ENCODE peak calls at places on chromosomes 2 and 18, in nine cellular contexts. One of them, this sample, is unnamed.
A peak's percentile ranks its signal among the peaks of the same experiment; 100 is the strongest.

GRCh38 chr2:108194409-108195132 is 45.2 kb upstream of the SULT1C3 start:
- DNase-seq in HepG2: no peak
- DNase-seq in A549: peak; percentile 29
- DNase-seq in breast epithelium: no peak
- DNase-seq in CD4-positive, alpha-beta T cell: no peak
- DNase-seq in stomach: no peak
- DNase-seq in hepatocyte: no peak
- DNase-seq in foreskin fibroblast: peak; percentile 12
- DNase-seq in AG09319: no peak
- DNase-seq in this sample: no peak

GRCh38 chr2:41283079-41283765 is 764.6 kb upstream of the PKDCC start:
- DNase-seq in HepG2: no peak
- DNase-seq in A549: no peak
- DNase-seq in breast epithelium: no peak
- DNase-seq in CD4-positive, alpha-beta T cell: no peak
- DNase-seq in stomach: no peak
- DNase-seq in hepatocyte: no peak
- DNase-seq in foreskin fibroblast: peak; percentile 1
- DNase-seq in AG09319: no peak
- DNase-seq in this sample: no peak

GRCh38 chr18:73824684-73825083 is 322.9 kb downstream of the FBXO15 start:
- DNase-seq in HepG2: no peak
- DNase-seq in A549: no peak
- DNase-seq in breast epithelium: no peak
- DNase-seq in CD4-positive, alpha-beta T cell: no peak
- DNase-seq in stomach: no peak
- DNase-seq in hepatocyte: no peak
- DNase-seq in foreskin fibroblast: peak; percentile 52
- DNase-seq in AG09319: peak; percentile 65
- DNase-seq in this sample: no peak

GRCh38 chr2:144550084-144550483 is 30.2 kb upstream of the ZEB2 start:
- DNase-seq in HepG2: no peak
- DNase-seq in A549: no peak
- DNase-seq in breast epithelium: no peak
- DNase-seq in CD4-positive, alpha-beta T cell: no peak
- DNase-seq in stomach: no peak
- DNase-seq in hepatocyte: no peak
- DNase-seq in foreskin fibroblast: no peak
- DNase-seq in AG09319: no peak
- DNase-seq in this sample: no peak

GRCh38 chr2:128809880-128810279 is 491.2 kb upstream of the HS6ST1 start:
- DNase-seq in HepG2: no peak
- DNase-seq in A549: no peak
- DNase-seq in breast epithelium: no peak
- DNase-seq in CD4-positive, alpha-beta T cell: no peak
- DNase-seq in stomach: no peak
- DNase-seq in hepatocyte: no peak
- DNase-seq in foreskin fibroblast: no peak
- DNase-seq in AG09319: no peak
- DNase-seq in this sample: no peak

GRCh38 chr2:144403940-144404339 is 116.0 kb downstream of the ZEB2 start:
- DNase-seq in HepG2: peak; percentile 7
- DNase-seq in A549: no peak
- DNase-seq in breast epithelium: no peak
- DNase-seq in CD4-positive, alpha-beta T cell: no peak
- DNase-seq in stomach: no peak
- DNase-seq in hepatocyte: no peak
- DNase-seq in foreskin fibroblast: peak; percentile 29
- DNase-seq in AG09319: no peak
- DNase-seq in this sample: no peak

GRCh38 chr2:241199897-241200821 is 11.7 kb downstream of the ANO7 start:
- DNase-seq in HepG2: no peak
- DNase-seq in A549: no peak
- DNase-seq in breast epithelium: no peak
- DNase-seq in CD4-positive, alpha-beta T cell: no peak
- DNase-seq in stomach: no peak
- DNase-seq in hepatocyte: no peak
- DNase-seq in foreskin fibroblast: no peak
- DNase-seq in AG09319: no peak
- DNase-seq in this sample: no peak

GRCh38 chr2:39525636-39526412 is 88.7 kb upstream of the MAP4K3 start:
- DNase-seq in HepG2: peak; percentile 79
- DNase-seq in A549: peak; percentile 20
- DNase-seq in breast epithelium: no peak
- DNase-seq in CD4-positive, alpha-beta T cell: no peak
- DNase-seq in stomach: peak; percentile 39
- DNase-seq in hepatocyte: no peak
- DNase-seq in foreskin fibroblast: no peak
- DNase-seq in AG09319: no peak
- DNase-seq in this sample: no peak

GRCh38 chr2:173427887-173428683 is 73.4 kb downstream of the CDCA7 start:
- DNase-seq in HepG2: peak; percentile 21
- DNase-seq in A549: no peak
- DNase-seq in breast epithelium: peak; percentile 90
- DNase-seq in CD4-positive, alpha-beta T cell: no peak
- DNase-seq in stomach: peak; percentile 70
- DNase-seq in hepatocyte: peak; percentile 25
- DNase-seq in foreskin fibroblast: peak; percentile 62
- DNase-seq in AG09319: no peak
- DNase-seq in this sample: no peak

GRCh38 chr2:128322651-128323491 is 4.2 kb upstream of the HS6ST1 start:
- DNase-seq in HepG2: no peak
- DNase-seq in A549: no peak
- DNase-seq in breast epithelium: peak; percentile 35
- DNase-seq in CD4-positive, alpha-beta T cell: peak; percentile 5
- DNase-seq in stomach: peak; percentile 24
- DNase-seq in hepatocyte: peak; percentile 15
- DNase-seq in foreskin fibroblast: no peak
- DNase-seq in AG09319: no peak
- DNase-seq in this sample: no peak

GRCh38 chr2:234203135-234203984 is 152.9 kb downstream of the SPP2 start:
- DNase-seq in HepG2: peak; percentile 70
- DNase-seq in A549: peak; percentile 94
- DNase-seq in breast epithelium: no peak
- DNase-seq in CD4-positive, alpha-beta T cell: no peak
- DNase-seq in stomach: no peak
- DNase-seq in hepatocyte: peak; percentile 75
- DNase-seq in foreskin fibroblast: peak; percentile 94
- DNase-seq in AG09319: peak; percentile 42
- DNase-seq in this sample: no peak

GRCh38 chr18:61400714-61401113 is 67.5 kb downstream of the CDH20 start:
- DNase-seq in HepG2: no peak
- DNase-seq in A549: no peak
- DNase-seq in breast epithelium: no peak
- DNase-seq in CD4-positive, alpha-beta T cell: no peak
- DNase-seq in stomach: no peak
- DNase-seq in hepatocyte: no peak
- DNase-seq in foreskin fibroblast: peak; percentile 86
- DNase-seq in AG09319: no peak
- DNase-seq in this sample: no peak

GRCh38 chr2:152415231-152415642 is 80.3 kb downstream of the FMNL2 start:
- DNase-seq in HepG2: peak; percentile 79
- DNase-seq in A549: no peak
- DNase-seq in breast epithelium: no peak
- DNase-seq in CD4-positive, alpha-beta T cell: no peak
- DNase-seq in stomach: no peak
- DNase-seq in hepatocyte: peak; percentile 34
- DNase-seq in foreskin fibroblast: no peak
- DNase-seq in AG09319: no peak
- DNase-seq in this sample: no peak

GRCh38 chr2:73947412-73948018 is 20.8 kb downstream of the DGUOK start:
- DNase-seq in HepG2: no peak
- DNase-seq in A549: no peak
- DNase-seq in breast epithelium: no peak
- DNase-seq in CD4-positive, alpha-beta T cell: no peak
- DNase-seq in stomach: no peak
- DNase-seq in hepatocyte: no peak
- DNase-seq in foreskin fibroblast: no peak
- DNase-seq in AG09319: no peak
- DNase-seq in this sample: no peak

GRCh38 chr2:52881606-52882005 is 886.0 kb upstream of the CHAC2 start:
- DNase-seq in HepG2: no peak
- DNase-seq in A549: peak; percentile 75
- DNase-seq in breast epithelium: no peak
- DNase-seq in CD4-positive, alpha-beta T cell: no peak
- DNase-seq in stomach: no peak
- DNase-seq in hepatocyte: peak; percentile 45
- DNase-seq in foreskin fibroblast: peak; percentile 2
- DNase-seq in AG09319: no peak
- DNase-seq in this sample: no peak

DNA sequence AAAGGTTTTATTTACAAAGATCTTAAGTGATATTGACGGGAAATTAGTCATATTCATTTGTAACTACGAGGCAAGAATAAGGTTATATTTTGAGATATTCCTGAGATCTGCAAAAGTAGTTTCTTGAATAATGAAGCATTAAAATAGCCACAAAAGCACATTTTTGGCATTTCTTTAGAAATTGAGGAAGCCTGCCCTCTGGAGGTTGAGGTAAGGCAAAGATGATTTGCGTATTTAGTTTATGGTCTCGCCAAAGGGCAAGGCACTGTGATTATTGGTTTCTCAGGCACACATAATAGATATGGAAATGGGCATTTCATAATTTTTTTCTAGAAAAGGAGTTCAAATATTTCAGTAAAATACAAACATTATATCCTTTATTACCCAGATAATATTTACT is 143.7 kb upstream of the RPRM start:
- DNase-seq in HepG2: peak; percentile 3
- DNase-seq in A549: peak; percentile 17
- DNase-seq in breast epithelium: no peak
- DNase-seq in CD4-positive, alpha-beta T cell: no peak
- DNase-seq in stomach: no peak
- DNase-seq in hepatocyte: peak; percentile 17
- DNase-seq in foreskin fibroblast: no peak
- DNase-seq in AG09319: no peak
- DNase-seq in this sample: no peak
- TF ChIP-seq CTCF in HepG2: peak; percentile 53
- TF ChIP-seq CTCF in A549: peak; percentile 14
- TF ChIP-seq CTCF in breast epithelium: no peak
- TF ChIP-seq CTCF in CD4-positive, alpha-beta T cell: no peak
- TF ChIP-seq CTCF in stomach: no peak
- TF ChIP-seq CTCF in hepatocyte: peak; percentile 52
- TF ChIP-seq CTCF in foreskin fibroblast: no peak
- TF ChIP-seq CTCF in AG09319: no peak
- TF ChIP-seq CTCF in this sample: no peak

GRCh38 chr18:77111449-77112160 is 21.0 kb downstream of the MBP start:
- DNase-seq in HepG2: no peak
- DNase-seq in A549: no peak
- DNase-seq in breast epithelium: no peak
- DNase-seq in CD4-positive, alpha-beta T cell: no peak
- DNase-seq in stomach: no peak
- DNase-seq in hepatocyte: no peak
- DNase-seq in foreskin fibroblast: no peak
- DNase-seq in AG09319: no peak
- DNase-seq in this sample: no peak

GRCh38 chr18:77108821-77109692 is 23.5 kb downstream of the MBP start:
- DNase-seq in HepG2: no peak
- DNase-seq in A549: no peak
- DNase-seq in breast epithelium: no peak
- DNase-seq in CD4-positive, alpha-beta T cell: no peak
- DNase-seq in stomach: no peak
- DNase-seq in hepatocyte: no peak
- DNase-seq in foreskin fibroblast: no peak
- DNase-seq in AG09319: no peak
- DNase-seq in this sample: no peak

GRCh38 chr18:77110936-77111335 is 21.6 kb downstream of the MBP start:
- DNase-seq in HepG2: no peak
- DNase-seq in A549: no peak
- DNase-seq in breast epithelium: no peak
- DNase-seq in CD4-positive, alpha-beta T cell: no peak
- DNase-seq in stomach: no peak
- DNase-seq in hepatocyte: no peak
- DNase-seq in foreskin fibroblast: no peak
- DNase-seq in AG09319: no peak
- DNase-seq in this sample: no peak

GRCh38 chr18:77112161-77112801 is 20.3 kb downstream of the MBP start:
- DNase-seq in HepG2: no peak
- DNase-seq in A549: no peak
- DNase-seq in breast epithelium: no peak
- DNase-seq in CD4-positive, alpha-beta T cell: no peak
- DNase-seq in stomach: no peak
- DNase-seq in hepatocyte: no peak
- DNase-seq in foreskin fibroblast: no peak
- DNase-seq in AG09319: no peak
- DNase-seq in this sample: no peak

DNA sequence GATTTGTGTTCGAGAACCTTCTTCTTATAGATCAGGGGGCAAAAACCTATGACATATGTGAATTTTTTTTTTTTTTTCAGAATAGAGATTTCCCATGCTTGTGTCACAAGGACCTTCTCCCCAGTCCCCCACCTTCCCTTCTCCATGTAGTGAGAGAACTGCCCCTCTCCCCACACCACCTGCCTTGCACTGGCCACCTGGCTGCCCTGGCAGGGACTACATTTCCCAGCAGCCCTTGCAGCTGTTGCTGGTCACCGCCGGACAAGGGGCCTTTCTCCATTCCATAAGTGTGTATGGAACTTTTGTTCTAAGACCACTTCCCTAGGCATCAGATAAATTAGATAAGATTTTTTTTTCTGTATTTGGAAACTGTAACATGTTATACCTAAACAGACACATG is 22.2 kb downstream of the MBP start:
- DNase-seq in HepG2: no peak
- DNase-seq in A549: no peak
- DNase-seq in breast epithelium: no peak
- DNase-seq in CD4-positive, alpha-beta T cell: no peak
- DNase-seq in stomach: no peak
- DNase-seq in hepatocyte: no peak
- DNase-seq in foreskin fibroblast: no peak
- DNase-seq in AG09319: no peak
- DNase-seq in this sample: no peak
- TF ChIP-seq CTCF in HepG2: no peak
- TF ChIP-seq CTCF in A549: no peak
- TF ChIP-seq CTCF in breast epithelium: no peak
- TF ChIP-seq CTCF in CD4-positive, alpha-beta T cell: no peak
- TF ChIP-seq CTCF in stomach: no peak
- TF ChIP-seq CTCF in hepatocyte: no peak
- TF ChIP-seq CTCF in foreskin fibroblast: no peak
- TF ChIP-seq CTCF in AG09319: no peak
- TF ChIP-seq CTCF in this sample: no peak

DNA sequence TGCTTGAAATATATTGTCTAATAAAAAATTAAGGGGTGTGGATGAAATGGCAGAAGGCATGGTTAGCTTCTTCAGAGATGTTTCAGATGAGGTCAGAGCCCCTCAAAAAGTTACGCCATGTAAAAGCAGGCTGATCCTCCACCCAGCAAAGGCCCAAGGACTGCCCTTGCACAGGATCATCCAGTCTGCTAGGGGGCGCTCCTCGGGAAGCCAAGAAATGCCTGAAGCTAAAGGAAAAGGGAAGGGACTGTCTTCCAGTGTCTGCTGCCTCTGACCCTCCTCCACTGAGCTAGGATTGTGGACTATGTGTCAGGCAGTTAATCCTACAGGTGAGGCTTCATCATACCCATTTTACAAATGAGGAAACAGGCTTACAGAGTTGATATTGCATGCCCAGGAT is 33.8 kb upstream of the TEX51 start:
- DNase-seq in HepG2: no peak
- DNase-seq in A549: peak; percentile 20
- DNase-seq in breast epithelium: no peak
- DNase-seq in CD4-positive, alpha-beta T cell: no peak
- DNase-seq in stomach: no peak
- DNase-seq in hepatocyte: no peak
- DNase-seq in foreskin fibroblast: no peak
- DNase-seq in AG09319: no peak
- DNase-seq in this sample: no peak
- TF ChIP-seq CTCF in HepG2: peak; percentile 52
- TF ChIP-seq CTCF in A549: no peak
- TF ChIP-seq CTCF in breast epithelium: no peak
- TF ChIP-seq CTCF in CD4-positive, alpha-beta T cell: no peak
- TF ChIP-seq CTCF in stomach: no peak
- TF ChIP-seq CTCF in hepatocyte: no peak
- TF ChIP-seq CTCF in foreskin fibroblast: no peak
- TF ChIP-seq CTCF in AG09319: peak; percentile 7
- TF ChIP-seq CTCF in this sample: peak; percentile 14

GRCh38 chr18:55405655-55406373 is 182.2 kb downstream of the TCF4 start:
- DNase-seq in HepG2: no peak
- DNase-seq in A549: peak; percentile 69
- DNase-seq in breast epithelium: no peak
- DNase-seq in CD4-positive, alpha-beta T cell: no peak
- DNase-seq in stomach: peak; percentile 47
- DNase-seq in hepatocyte: peak; percentile 89
- DNase-seq in foreskin fibroblast: peak; percentile 95
- DNase-seq in AG09319: peak; percentile 87
- DNase-seq in this sample: no peak
- TF ChIP-seq CTCF in HepG2: no peak
- TF ChIP-seq CTCF in A549: no peak
- TF ChIP-seq CTCF in breast epithelium: no peak
- TF ChIP-seq CTCF in CD4-positive, alpha-beta T cell: no peak
- TF ChIP-seq CTCF in stomach: no peak
- TF ChIP-seq CTCF in hepatocyte: no peak
- TF ChIP-seq CTCF in foreskin fibroblast: no peak
- TF ChIP-seq CTCF in AG09319: peak; percentile 15
- TF ChIP-seq CTCF in this sample: no peak

This sample was measured in GM10248.